ENCODE peak calls at places on chromosomes 2 and 18, in four cellular contexts. H, Q, W and R are unnamed samples.

GRCh38 chr2:137806102-137806805 is 158.0 kb upstream of the HNMT start:
- DNase-seq in Q (no peak), H (no peak), W (no peak), R (no peak)

GRCh38 chr18:56615738-56616520 is 22.5 kb downstream of the TXNL1 start:
- DNase-seq in H (no peak), Q (no peak), W (no peak), R (no peak)

GRCh38 chr2:207201416-207201815 is 35.7 kb upstream of the KLF7 start:
- DNase-seq in Q (no peak), H (no peak), W (no peak), R (no peak)

GRCh38 chr2:207135340-207135739 is 30.4 kb downstream of the KLF7 start:
- DNase-seq in H (no peak), W (no peak), Q (peak; percentile 56), R (no peak)

GRCh38 chr2:32937602-32938450 is 8.9 kb upstream of the LTBP1 start:
- DNase-seq in W (no peak), H (no peak), Q (peak; percentile 52), R (peak; percentile 40)

GRCh38 chr18:22221350-22221749 is 52.0 kb downstream of the GATA6 start:
- DNase-seq in W (no peak), H (no peak), Q (no peak), R (no peak)

GRCh38 chr2:83323055-83323454 is 1136.0 kb downstream of the SUCLG1 start:
- DNase-seq in Q (no peak), W (no peak), H (no peak), R (no peak)

GRCh38 chr2:185316383-185316782 is 422.2 kb upstream of the FSIP2 start:
- DNase-seq in Q (no peak), H (peak; percentile 2), W (no peak), R (no peak)

GRCh38 chr2:73028841-73029240 is 42.7 kb downstream of the SFXN5 start:
- DNase-seq in H (no peak), W (no peak), Q (no peak), R (no peak)

GRCh38 chr2:163551974-163552373 is 183.8 kb downstream of the FIGN start:
- DNase-seq in H (no peak), W (no peak), Q (no peak), R (no peak)

GRCh38 chr2:165627463-165627862 is 158.0 kb downstream of the CSRNP3 start:
- DNase-seq in W (no peak), H (no peak), Q (peak; percentile 73), R (no peak)

DNA sequence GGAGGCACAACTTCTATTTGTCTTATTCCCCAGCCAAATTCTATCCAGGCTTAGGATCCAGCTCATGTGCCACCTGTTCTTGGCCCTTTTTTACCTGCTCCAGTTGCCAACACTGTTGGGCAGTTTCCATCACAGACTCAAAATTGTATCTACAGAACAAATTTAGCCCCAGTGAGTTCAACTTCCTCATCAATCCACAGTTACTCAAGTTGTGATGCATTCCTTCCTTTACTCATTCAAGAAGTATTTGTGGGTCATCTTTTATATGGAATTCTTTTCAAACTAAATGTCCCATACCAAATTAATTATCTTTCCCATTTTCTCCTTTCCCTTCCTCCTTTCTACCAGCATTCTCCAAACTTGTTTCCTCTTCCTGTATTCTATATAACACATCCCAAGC is 12.7 kb upstream of the DDX18 start:
- DNase-seq in Q (peak; percentile 30), W (no peak), H (no peak), R (no peak)
- TF ChIP-seq CHD1 in Q (no peak), W (no peak), H (no peak), R (no peak)

GRCh38 chr2:18704224-18704623 is 114.9 kb upstream of the NT5C1B start:
- DNase-seq in Q (no peak), H (no peak), W (no peak), R (no peak)
- TF ChIP-seq CHD1 in Q (no peak), H (no peak), W (no peak), R (no peak)

DNA sequence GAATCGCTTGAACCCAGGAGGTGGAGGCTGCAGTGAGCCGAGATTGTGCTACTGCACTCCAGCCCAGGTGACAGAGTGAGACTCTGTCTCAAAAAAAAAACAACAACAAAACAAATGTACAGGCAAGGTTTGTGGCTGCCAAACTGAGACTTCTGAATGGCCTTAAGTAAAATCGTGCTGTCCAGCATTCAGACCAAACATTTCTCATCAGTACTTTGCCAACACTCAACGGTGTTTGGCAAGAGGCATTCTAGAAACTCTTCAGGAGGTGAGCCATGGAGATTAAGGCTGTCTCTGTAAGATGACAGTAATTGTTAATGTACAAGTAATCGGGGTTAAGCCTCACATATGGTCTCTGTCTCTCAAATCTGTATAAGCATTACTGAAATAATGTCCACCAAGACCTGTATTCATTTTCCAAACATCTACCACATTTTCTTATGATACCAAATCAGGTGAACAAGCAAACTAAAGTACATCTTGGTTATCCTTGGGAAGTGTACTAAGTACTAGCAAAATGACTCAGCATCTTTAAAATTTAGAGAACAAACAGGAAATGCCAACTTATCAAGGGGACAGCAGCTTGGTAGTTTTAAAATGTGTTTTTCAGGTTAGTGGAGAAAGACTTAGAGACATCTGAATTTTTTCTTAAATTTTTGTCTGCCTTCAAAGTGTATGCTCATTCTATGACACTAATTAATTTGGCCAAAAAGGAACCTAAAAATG is 29.3 kb downstream of the SERPINE2 start:
- DNase-seq in W (no peak), Q (peak; percentile 34), H (no peak), R (no peak)
- TF ChIP-seq CHD1 in W (no peak), Q (no peak), H (no peak), R (no peak)

DNA sequence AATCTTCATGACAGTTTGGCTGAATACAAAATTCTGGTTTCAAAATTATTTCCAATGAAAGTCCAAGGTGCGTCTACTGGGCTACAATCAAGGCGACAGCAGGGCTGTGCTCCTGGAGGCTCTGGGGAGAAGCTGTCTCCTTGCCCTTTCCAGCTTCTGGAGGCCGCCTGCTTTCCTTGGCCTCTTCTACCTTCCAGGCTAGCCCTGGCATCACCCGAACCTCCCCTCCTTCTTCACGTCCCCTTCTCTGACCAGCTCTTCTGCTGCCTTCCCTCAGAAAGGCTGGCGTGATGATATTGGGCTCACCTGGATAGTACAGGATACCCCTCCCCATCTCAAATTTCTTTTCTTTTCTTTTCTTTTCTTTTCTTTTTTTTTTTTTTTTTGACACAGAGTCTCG is 115.5 kb downstream of the KCNF1 start:
- DNase-seq in W (no peak), Q (no peak), H (no peak), R (no peak)
- TF ChIP-seq CHD1 in W (no peak), Q (no peak), H (no peak), R (no peak)